ENCODE peak calls at places on chromosomes 6 and 20, in four cellular contexts. J, V, C and K are unnamed samples.

GRCh38 chr6:10542135-10542689 is 21.1 kb downstream of the GCNT2 start:
- DNase-seq in V (no peak), J (no peak), C (no peak), K (no peak)

GRCh38 chr6:83047065-83047754 is 18.4 kb downstream of the UBE3D start:
- DNase-seq in J (no peak), V (no peak), C (no peak), K (peak)

GRCh38 chr6:142686719-142686996 is 258.3 kb downstream of the HIVEP2 start:
- DNase-seq in V (no peak), J (no peak), C (no peak), K (no peak)

GRCh38 chr6:153231048-153231635 is 100.1 kb upstream of the RGS17 start:
- DNase-seq in C (peak), V (peak), J (peak), K (peak)

GRCh38 chr6:137051790-137052472 is 7.2 kb upstream of the IL20RA start:
- DNase-seq in C (peak), V (no peak), J (peak), K (no peak)

GRCh38 chr6:148218542-148219258 is 123.9 kb upstream of the SASH1 start:
- DNase-seq in J (no peak), V (no peak), C (no peak), K (no peak)

GRCh38 chr6:110828396-110828795 is 13.1 kb upstream of the CDK19 start:
- DNase-seq in J (peak), C (no peak), V (no peak), K (no peak)

GRCh38 chr6:2843138-2843740 is 1.6 kb upstream of the SERPINB1 start:
- DNase-seq in J (no peak), C (no peak), V (no peak), K (no peak)

GRCh38 chr6:56076033-56076432 is 171.3 kb downstream of the COL21A1 start:
- DNase-seq in V (no peak), J (no peak), C (no peak), K (no peak)

GRCh38 chr6:1103027-1103426 is 208.9 kb upstream of the FOXQ1 start:
- DNase-seq in J (no peak), C (no peak), V (no peak), K (no peak)

GRCh38 chr6:3795836-3796395 is 44.4 kb upstream of the PXDC1 start:
- DNase-seq in V (no peak), J (no peak), C (no peak), K (no peak)

GRCh38 chr6:136608991-136609390 is 58.8 kb upstream of the MAP7 start:
- DNase-seq in J (peak), C (peak), V (no peak), K (no peak)

GRCh38 chr6:146657432-146657831 is 58.7 kb downstream of the ADGB start:
- DNase-seq in J (no peak), C (no peak), V (no peak), K (no peak)

GRCh38 chr6:152136449-152136825 is 329.0 kb downstream of the ESR1 start:
- DNase-seq in V (no peak), C (no peak), J (no peak), K (no peak)

GRCh38 chr6:16737389-16737788 is 23.9 kb downstream of the ATXN1 start:
- DNase-seq in V (no peak), J (peak), C (peak), K (no peak)

GRCh38 chr6:155171109-155171746 is 92.6 kb upstream of the CLDN20 start:
- DNase-seq in J (peak), V (no peak), C (peak), K (no peak)

GRCh38 chr20:33351696-33352095 is 49.6 kb downstream of the CDK5RAP1 start:
- DNase-seq in J (no peak), C (no peak), V (no peak), K (no peak)

GRCh38 chr20:23588434-23589403 is 17.0 kb downstream of the CST9 start:
- DNase-seq in C (no peak), V (no peak), J (no peak), K (no peak)

GRCh38 chr6:74409447-74409846 is 713.4 kb downstream of the CD109 start:
- DNase-seq in V (peak), J (peak), C (peak), K (no peak)

GRCh38 chr20:43463864-43464785 is 6.4 kb downstream of the SRSF6 start:
- DNase-seq in C (no peak), J (no peak), V (no peak), K (no peak)
- H3K4me2 ChIP-seq in C (no peak), J (no peak), V (no peak), K (no peak)

GRCh38 chr20:11378252-11378651 is 539.4 kb upstream of the BTBD3 start:
- DNase-seq in V (no peak), C (no peak), J (no peak), K (peak)
- H2BK15ac ChIP-seq in V (no peak), C (no peak), J (no peak), K (no peak)

GRCh38 chr6:52310932-52311331 is 26.4 kb upstream of the MCM3 start:
- DNase-seq in C (no peak), J (no peak), V (no peak), K (no peak)

GRCh38 chr6:52306972-52307849 is 22.7 kb upstream of the MCM3 start:
- DNase-seq in C (no peak), J (no peak), V (no peak), K (peak)

GRCh38 chr6:52317841-52318581 is 33.5 kb upstream of the MCM3 start:
- DNase-seq in J (peak), C (peak), V (no peak), K (no peak)

GRCh38 chr6:52307900-52308372 is 23.4 kb upstream of the MCM3 start:
- DNase-seq in V (no peak), J (no peak), C (no peak), K (no peak)

GRCh38 chr6:52312461-52312860 is 27.9 kb upstream of the MCM3 start:
- DNase-seq in C (no peak), J (no peak), V (no peak), K (no peak)
- H2BK5ac ChIP-seq in C (no peak), J (no peak), V (no peak), K (no peak)

DNA sequence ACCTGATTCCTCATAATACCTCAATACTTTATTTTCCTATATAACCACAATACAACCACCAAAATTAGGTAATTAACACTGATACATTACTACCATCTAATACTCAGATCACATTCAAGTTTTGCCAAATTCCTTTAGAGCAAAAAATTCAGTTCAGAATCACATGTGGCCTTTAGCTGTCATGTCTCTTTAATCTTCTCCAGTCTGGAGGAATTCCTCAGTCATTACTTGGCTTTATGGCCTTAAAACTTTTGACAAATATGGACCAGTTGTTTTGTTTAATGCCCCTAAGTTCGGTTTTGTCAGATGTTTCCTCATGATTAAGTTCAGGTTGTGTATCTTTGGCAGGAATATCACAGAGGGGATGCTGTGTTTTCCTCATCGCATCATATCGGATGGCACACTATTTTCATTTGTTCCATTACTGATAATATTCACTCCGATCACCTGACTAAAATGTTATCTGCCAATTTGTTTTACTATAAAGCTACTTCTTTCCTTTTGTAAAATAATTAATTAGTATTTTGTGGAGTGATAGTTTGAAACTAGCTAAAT is 51.2 kb upstream of the AKIRIN2 start:
- DNase-seq in V (no peak), J (no peak), C (no peak), K (no peak)
- H3K4me2 ChIP-seq in V (no peak), J (no peak), C (no peak), K (no peak)

DNA sequence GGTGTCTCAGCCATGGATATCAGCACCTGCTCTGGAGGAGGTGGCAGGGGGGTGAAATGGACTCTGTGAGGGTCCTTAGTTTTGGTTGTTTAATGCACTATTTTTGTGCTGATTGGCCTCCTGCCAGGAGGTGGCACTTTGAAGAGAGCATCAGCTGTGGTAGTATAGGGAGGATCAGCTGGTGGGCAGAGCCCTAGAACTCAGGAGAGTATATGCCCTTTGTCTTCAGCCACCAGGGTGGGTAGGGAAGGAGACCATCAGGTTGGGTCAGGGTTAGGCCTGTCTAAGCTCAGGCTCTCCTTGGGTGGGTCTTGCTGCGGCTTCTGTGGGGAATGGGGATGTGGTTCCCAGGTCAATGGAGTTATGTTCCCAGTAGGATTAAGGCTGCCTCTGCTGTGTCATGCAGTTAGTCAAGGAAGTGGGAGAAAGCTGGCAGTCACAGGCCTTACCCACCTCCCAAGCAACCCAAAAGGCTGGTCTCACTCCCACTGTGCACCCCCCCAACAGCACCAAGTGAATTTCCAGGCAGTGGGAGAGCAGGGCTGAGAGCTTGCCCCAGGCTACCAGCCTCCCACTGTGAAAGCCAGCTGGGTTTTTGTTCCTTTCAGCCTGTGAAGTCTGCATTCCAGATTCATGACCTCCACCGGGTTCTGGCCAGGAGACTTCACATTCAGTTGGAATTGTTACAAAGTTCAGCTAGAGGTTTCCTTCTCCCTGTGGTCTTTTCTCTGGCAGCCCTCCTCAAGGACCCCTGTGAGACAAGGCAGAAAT is 5.7 kb upstream of the OSTM1 start:
- DNase-seq in C (peak), J (peak), V (no peak), K (peak)
- H2BK15ac ChIP-seq in C (no peak), J (no peak), V (no peak), K (no peak)

GRCh38 chr6:31729515-31729978 is 448 bp upstream of the DDAH2 start:
- DNase-seq in C (peak), V (peak), J (peak), K (peak)
- H2BK5ac ChIP-seq in C (peak), V (peak), J (peak), K (no peak)